ENCODE peak calls at places on chromosomes 5 and 9, in four cellular contexts. One of them, this sample, is unnamed.

GRCh38 chr5:154517181-154517580 is 39.2 kb upstream of the HAND1 start:
- DNase-seq in K562: no peak
- DNase-seq in WTC11: no peak
- DNase-seq in HepG2: no peak
- DNase-seq in this sample: no peak

GRCh38 chr5:76204713-76205112 is 121.5 kb downstream of the SV2C start:
- DNase-seq in WTC11: no peak
- DNase-seq in K562: no peak
- DNase-seq in HepG2: no peak
- DNase-seq in this sample: no peak

GRCh38 chr5:6321078-6321477 is 57.3 kb downstream of the MED10 start:
- DNase-seq in HepG2: no peak
- DNase-seq in WTC11: no peak
- DNase-seq in K562: peak; percentile 41
- DNase-seq in this sample: no peak

GRCh38 chr9:113464672-113465271 is 1.2 kb downstream of the RGS3 start:
- DNase-seq in HepG2: no peak
- DNase-seq in K562: no peak
- DNase-seq in WTC11: no peak
- DNase-seq in this sample: no peak

GRCh38 chr5:165201364-165202143 is 1696.1 kb downstream of the MAT2B start:
- DNase-seq in K562: no peak
- DNase-seq in HepG2: no peak
- DNase-seq in WTC11: no peak
- DNase-seq in this sample: no peak

GRCh38 chr9:81861644-81862043 is 66.6 kb upstream of the SPATA31D4 start:
- DNase-seq in HepG2: no peak
- DNase-seq in K562: no peak
- DNase-seq in WTC11: no peak
- DNase-seq in this sample: no peak

GRCh38 chr9:91606255-91606995 is 182.8 kb upstream of the NFIL3 start:
- DNase-seq in HepG2: no peak
- DNase-seq in K562: no peak
- DNase-seq in WTC11: no peak
- DNase-seq in this sample: no peak

GRCh38 chr5:82018462-82018861 is 46.6 kb downstream of the ATG10 start:
- DNase-seq in K562: no peak
- DNase-seq in HepG2: peak; percentile 80
- DNase-seq in WTC11: no peak
- DNase-seq in this sample: no peak

GRCh38 chr5:80343067-80343466 is 23.3 kb downstream of the SPZ1 start:
- DNase-seq in WTC11: no peak
- DNase-seq in K562: no peak
- DNase-seq in HepG2: no peak
- DNase-seq in this sample: no peak

GRCh38 chr5:72325566-72326297 is 5.6 kb downstream of the PTCD2 start:
- DNase-seq in HepG2: no peak
- DNase-seq in WTC11: no peak
- DNase-seq in K562: no peak
- DNase-seq in this sample: no peak

GRCh38 chr9:129500863-129501770 is 119.8 kb downstream of the C9orf50 start:
- DNase-seq in HepG2: no peak
- DNase-seq in WTC11: no peak
- DNase-seq in K562: no peak
- DNase-seq in this sample: no peak

GRCh38 chr5:1004598-1005361 is 3.8 kb upstream of the NKD2 start:
- DNase-seq in HepG2: no peak
- DNase-seq in K562: peak; percentile 87
- DNase-seq in WTC11: peak; percentile 59
- DNase-seq in this sample: peak; percentile 54

GRCh38 chr9:134887686-134888602 is 7.3 kb downstream of the FCN2 start:
- DNase-seq in K562: no peak
- DNase-seq in WTC11: peak; percentile 5
- DNase-seq in HepG2: no peak
- DNase-seq in this sample: no peak

GRCh38 chr5:177497011-177497296 is 450 bp downstream of the PDLIM7 start:
- DNase-seq in HepG2: no peak
- DNase-seq in K562: peak; percentile 73
- DNase-seq in WTC11: no peak
- DNase-seq in this sample: no peak

GRCh38 chr5:94517490-94518108 is 100.8 kb downstream of the KIAA0825 start:
- DNase-seq in HepG2: no peak
- DNase-seq in WTC11: no peak
- DNase-seq in K562: no peak
- DNase-seq in this sample: no peak

GRCh38 chr9:87160148-87161107 is 213.1 kb upstream of the GAS1 start:
- DNase-seq in K562: no peak
- DNase-seq in HepG2: no peak
- DNase-seq in WTC11: no peak
- DNase-seq in this sample: no peak

GRCh38 chr5:139788294-139788875 is 7.2 kb upstream of the PSD2 start:
- DNase-seq in WTC11: peak; percentile 40
- DNase-seq in HepG2: no peak
- DNase-seq in K562: no peak
- DNase-seq in this sample: no peak

GRCh38 chr9:113875917-113876805 is at the start of gene ZNF618:
- DNase-seq in K562: peak; percentile 71
- DNase-seq in HepG2: no peak
- DNase-seq in WTC11: peak; percentile 38
- DNase-seq in this sample: peak; percentile 68

GRCh38 chr9:121699271-121700164 is 48.1 kb downstream of the DAB2IP start:
- DNase-seq in HepG2: no peak
- DNase-seq in K562: no peak
- DNase-seq in WTC11: peak; percentile 66
- DNase-seq in this sample: no peak

GRCh38 chr5:77569409-77569808 is 69.1 kb downstream of the OTP start:
- DNase-seq in WTC11: no peak
- DNase-seq in K562: no peak
- DNase-seq in HepG2: no peak
- DNase-seq in this sample: no peak

GRCh38 chr5:139650689-139651501 is 2.7 kb downstream of the CXXC5 start:
- DNase-seq in WTC11: peak; percentile 59
- DNase-seq in HepG2: peak; percentile 87
- DNase-seq in K562: peak; percentile 54
- DNase-seq in this sample: no peak

GRCh38 chr5:81207009-81207408 is 26.1 kb upstream of the CKMT2 start:
- DNase-seq in HepG2: no peak
- DNase-seq in K562: peak; percentile 18
- DNase-seq in WTC11: peak; percentile 49
- DNase-seq in this sample: peak; percentile 31

GRCh38 chr9:121672213-121672612 is 20.8 kb downstream of the DAB2IP start:
- DNase-seq in K562: peak; percentile 36
- DNase-seq in HepG2: no peak
- DNase-seq in WTC11: no peak
- DNase-seq in this sample: no peak

GRCh38 chr5:120405923-120406322 is 58.2 kb upstream of the PRR16 start:
- DNase-seq in K562: no peak
- DNase-seq in WTC11: no peak
- DNase-seq in HepG2: no peak
- DNase-seq in this sample: no peak

GRCh38 chr9:108234811-108235210 is 621.0 kb downstream of the ACTL7B start:
- DNase-seq in WTC11: no peak
- DNase-seq in HepG2: no peak
- DNase-seq in K562: no peak
- DNase-seq in this sample: no peak

GRCh38 chr9:111678293-111678692 is 16.9 kb downstream of the GNG10 start:
- DNase-seq in K562: no peak
- DNase-seq in WTC11: no peak
- DNase-seq in HepG2: peak; percentile 74
- DNase-seq in this sample: no peak

GRCh38 chr5:59390074-59390659 is 503.4 kb downstream of the PDE4D start:
- DNase-seq in K562: peak; percentile 12
- DNase-seq in WTC11: no peak
- DNase-seq in HepG2: peak; percentile 18
- DNase-seq in this sample: no peak

GRCh38 chr9:81522721-81523551 is 166.4 kb downstream of the TLE1 start:
- DNase-seq in HepG2: peak; percentile 77
- DNase-seq in K562: no peak
- DNase-seq in WTC11: peak; percentile 39
- DNase-seq in this sample: peak; percentile 54

GRCh38 chr5:138645778-138646575 is 70.8 kb upstream of the HSPA9 start:
- DNase-seq in K562: no peak
- DNase-seq in HepG2: no peak
- DNase-seq in WTC11: no peak
- DNase-seq in this sample: no peak

GRCh38 chr5:64612349-64612961 is 77.8 kb upstream of the SHISAL2B start:
- DNase-seq in WTC11: peak; percentile 38
- DNase-seq in K562: peak; percentile 12
- DNase-seq in HepG2: peak; percentile 39
- DNase-seq in this sample: peak; percentile 54

GRCh38 chr9:83061036-83061435 is 1.9 kb downstream of the RASEF start:
- DNase-seq in HepG2: no peak
- DNase-seq in WTC11: no peak
- DNase-seq in K562: no peak
- DNase-seq in this sample: no peak

GRCh38 chr5:74241751-74242140 is 398.8 kb downstream of the ENC1 start:
- DNase-seq in WTC11: no peak
- DNase-seq in K562: no peak
- DNase-seq in HepG2: no peak
- DNase-seq in this sample: no peak

GRCh38 chr5:124439609-124440008 is 306.8 kb downstream of the ZNF608 start:
- DNase-seq in HepG2: no peak
- DNase-seq in WTC11: no peak
- DNase-seq in K562: no peak
- DNase-seq in this sample: no peak

GRCh38 chr5:73376618-73377170 is 71.9 kb downstream of the FOXD1 start:
- DNase-seq in HepG2: no peak
- DNase-seq in WTC11: no peak
- DNase-seq in K562: no peak
- DNase-seq in this sample: no peak

GRCh38 chr5:59064256-59064655 is 481.4 kb downstream of the RAB3C start:
- DNase-seq in HepG2: no peak
- DNase-seq in WTC11: no peak
- DNase-seq in K562: no peak
- DNase-seq in this sample: no peak

GRCh38 chr9:128103589-128103962 is 24.0 kb downstream of the PTGES2 start:
- DNase-seq in K562: no peak
- DNase-seq in WTC11: no peak
- DNase-seq in HepG2: peak; percentile 41
- DNase-seq in this sample: no peak

DNA sequence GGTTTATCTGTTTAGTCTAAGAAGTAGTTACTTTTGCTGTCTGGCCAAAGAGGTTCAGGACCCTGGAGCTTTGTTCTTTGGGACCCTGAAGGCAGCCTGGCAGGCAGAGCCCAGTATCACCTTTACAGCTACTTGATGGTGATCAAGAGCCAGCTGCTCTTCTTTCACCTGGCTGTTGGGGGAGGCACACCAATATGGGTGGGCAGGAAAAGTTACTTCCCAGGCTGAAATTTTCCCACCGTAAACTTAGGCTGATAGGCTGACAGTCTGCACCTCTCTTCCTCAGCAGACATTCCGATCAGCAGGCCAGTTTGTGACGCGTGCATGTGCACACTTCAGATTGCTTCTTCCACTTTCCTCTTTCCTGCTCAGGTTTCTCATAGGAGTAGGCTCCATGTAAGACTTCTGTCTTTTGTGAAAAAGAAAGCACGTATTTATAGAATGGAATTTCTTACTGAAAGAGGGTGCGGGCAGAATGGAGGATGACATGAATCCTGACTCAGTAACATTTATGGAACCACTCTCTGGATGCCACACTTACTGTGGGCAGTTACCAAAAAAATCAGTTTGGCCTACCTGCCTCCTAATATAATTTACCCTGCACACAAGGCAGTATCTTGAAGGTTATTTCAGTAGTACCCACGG is 223.9 kb upstream of the DMRT1 start:
- DNase-seq in K562: no peak
- DNase-seq in WTC11: no peak
- DNase-seq in HepG2: no peak
- DNase-seq in this sample: no peak
- TF ChIP-seq ELF4 in K562: no peak
- TF ChIP-seq ELF4 in WTC11: no peak
- TF ChIP-seq ELF4 in HepG2: no peak
- TF ChIP-seq ELF4 in this sample: no peak

DNA sequence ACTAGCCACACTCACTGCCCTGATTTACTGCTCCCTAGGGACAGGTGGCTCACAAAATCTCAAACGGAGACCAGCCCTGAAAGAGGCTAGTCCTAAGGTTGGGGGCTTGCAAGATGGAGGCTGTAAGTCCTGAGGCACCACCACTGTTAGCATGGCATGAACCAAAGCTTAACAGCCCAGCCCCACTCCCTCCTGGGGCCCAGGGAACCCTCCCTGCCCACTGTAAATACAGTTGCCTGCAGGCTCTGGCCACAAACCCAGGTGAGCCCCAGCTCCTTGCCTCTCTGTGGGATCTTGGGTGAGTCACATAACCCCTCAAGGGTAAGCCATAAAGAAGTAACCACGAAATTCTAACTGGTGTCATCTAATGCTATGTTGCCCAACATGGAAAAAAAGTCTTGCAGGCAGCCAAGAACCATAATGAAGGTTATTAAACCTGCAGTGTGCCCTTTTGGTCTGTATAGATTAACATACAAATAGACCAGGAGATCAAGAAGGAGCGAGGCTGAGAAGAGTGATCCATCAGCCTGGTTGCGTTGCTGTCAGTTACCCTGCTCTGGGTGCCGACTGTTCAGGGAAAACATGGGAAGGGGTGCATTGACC is 1.7 kb upstream of the POMT1 start:
- DNase-seq in HepG2: no peak
- DNase-seq in WTC11: no peak
- DNase-seq in K562: no peak
- DNase-seq in this sample: no peak
- TF ChIP-seq ELF4 in HepG2: no peak
- TF ChIP-seq ELF4 in WTC11: no peak
- TF ChIP-seq ELF4 in K562: no peak
- TF ChIP-seq ELF4 in this sample: no peak

DNA sequence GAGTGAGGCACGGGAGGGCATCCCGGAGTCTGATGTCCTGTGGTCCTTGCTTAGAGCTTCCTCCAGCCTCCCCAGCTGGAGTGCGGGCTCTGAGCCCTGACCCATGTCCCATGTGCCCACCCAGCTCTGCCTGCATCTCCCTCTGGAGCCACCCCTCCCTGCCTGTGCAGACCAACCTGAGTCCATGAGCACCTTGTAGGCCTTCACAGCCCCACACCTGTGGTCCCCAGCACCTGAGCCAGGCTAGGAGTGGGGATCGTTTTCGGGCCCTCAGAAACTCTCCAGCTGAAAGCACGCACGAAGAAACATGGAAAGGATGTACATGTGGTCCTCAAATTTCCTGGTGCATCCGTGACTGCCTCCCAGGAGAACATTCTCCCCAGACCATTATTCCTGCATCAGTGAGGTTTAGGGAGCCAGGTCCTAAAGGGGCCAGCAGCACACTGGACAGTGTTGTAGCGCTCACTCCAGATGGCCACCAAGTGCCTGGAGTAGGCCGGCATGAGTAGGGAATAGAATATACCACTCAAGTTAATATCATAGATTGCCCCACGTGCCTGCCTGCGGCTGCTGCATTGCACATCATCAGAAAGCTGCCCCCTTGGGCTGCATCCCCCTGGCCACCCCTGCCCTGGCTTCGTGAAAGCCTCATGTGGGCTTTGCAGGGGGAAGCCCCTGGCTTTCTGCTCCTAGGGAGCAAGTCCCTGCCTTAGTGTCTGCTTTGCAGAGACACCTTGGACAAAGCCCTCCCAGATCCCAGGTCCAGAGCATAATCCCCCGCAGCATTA is 80.6 kb downstream of the WNK2 start:
- DNase-seq in WTC11: no peak
- DNase-seq in K562: no peak
- DNase-seq in HepG2: no peak
- DNase-seq in this sample: no peak
- TF ChIP-seq ELF4 in WTC11: no peak
- TF ChIP-seq ELF4 in K562: no peak
- TF ChIP-seq ELF4 in HepG2: no peak
- TF ChIP-seq ELF4 in this sample: no peak

GRCh38 chr5:151095341-151096000 is 14.6 kb upstream of the TNIP1 start:
- DNase-seq in HepG2: no peak
- DNase-seq in K562: peak; percentile 30
- DNase-seq in WTC11: no peak
- DNase-seq in this sample: no peak
- TF ChIP-seq ELF4 in HepG2: no peak
- TF ChIP-seq ELF4 in K562: no peak
- TF ChIP-seq ELF4 in WTC11: no peak
- TF ChIP-seq ELF4 in this sample: no peak